ENCODE peak calls at places on chromosomes 4 and X, in seven cellular contexts. One of them, this sample, is unnamed.

GRCh38 chrX:71989768-71990167 is 79.1 kb downstream of the NHSL2 start:
- DNase-seq in left ventricle myocardium inferior: no peak
- DNase-seq in CD8-positive, alpha-beta T cell: no peak
- DNase-seq in mammary epithelial cell: peak
- DNase-seq in AG04450: no peak
- DNase-seq in esophagus squamous epithelium: no peak
- DNase-seq in cardiac muscle cell: peak
- DNase-seq in this sample: no peak

GRCh38 chr4:173436149-173436579 is 37.2 kb upstream of the SCRG1 start:
- DNase-seq in left ventricle myocardium inferior: no peak
- DNase-seq in CD8-positive, alpha-beta T cell: no peak
- DNase-seq in mammary epithelial cell: no peak
- DNase-seq in AG04450: no peak
- DNase-seq in esophagus squamous epithelium: no peak
- DNase-seq in cardiac muscle cell: peak
- DNase-seq in this sample: peak

GRCh38 chrX:14344172-14344940 is 185.0 kb upstream of the GLRA2 start:
- DNase-seq in left ventricle myocardium inferior: no peak
- DNase-seq in CD8-positive, alpha-beta T cell: no peak
- DNase-seq in mammary epithelial cell: peak
- DNase-seq in AG04450: no peak
- DNase-seq in esophagus squamous epithelium: no peak
- DNase-seq in cardiac muscle cell: no peak
- DNase-seq in this sample: no peak

GRCh38 chr4:106478152-106478551 is 109.6 kb upstream of the GIMD1 start:
- DNase-seq in left ventricle myocardium inferior: no peak
- DNase-seq in CD8-positive, alpha-beta T cell: no peak
- DNase-seq in mammary epithelial cell: no peak
- DNase-seq in AG04450: no peak
- DNase-seq in esophagus squamous epithelium: no peak
- DNase-seq in cardiac muscle cell: no peak
- DNase-seq in this sample: no peak

GRCh38 chrX:105297041-105297440 is 76.5 kb upstream of the TEX13A start:
- DNase-seq in left ventricle myocardium inferior: no peak
- DNase-seq in CD8-positive, alpha-beta T cell: no peak
- DNase-seq in mammary epithelial cell: peak
- DNase-seq in AG04450: no peak
- DNase-seq in esophagus squamous epithelium: no peak
- DNase-seq in cardiac muscle cell: no peak
- DNase-seq in this sample: no peak

GRCh38 chrX:103818844-103819243 is 13.2 kb downstream of the RAB9B start:
- DNase-seq in left ventricle myocardium inferior: no peak
- DNase-seq in CD8-positive, alpha-beta T cell: no peak
- DNase-seq in mammary epithelial cell: no peak
- DNase-seq in AG04450: no peak
- DNase-seq in esophagus squamous epithelium: no peak
- DNase-seq in cardiac muscle cell: peak
- DNase-seq in this sample: no peak

GRCh38 chrX:133171962-133172708 is 46.0 kb downstream of the TFDP3 start:
- DNase-seq in left ventricle myocardium inferior: no peak
- DNase-seq in CD8-positive, alpha-beta T cell: no peak
- DNase-seq in mammary epithelial cell: peak
- DNase-seq in AG04450: no peak
- DNase-seq in esophagus squamous epithelium: no peak
- DNase-seq in cardiac muscle cell: peak
- DNase-seq in this sample: no peak

GRCh38 chr4:112523764-112524505 is 8.0 kb upstream of the NEUROG2 start:
- DNase-seq in left ventricle myocardium inferior: peak
- DNase-seq in CD8-positive, alpha-beta T cell: peak
- DNase-seq in mammary epithelial cell: peak
- DNase-seq in AG04450: no peak
- DNase-seq in esophagus squamous epithelium: no peak
- DNase-seq in cardiac muscle cell: peak
- DNase-seq in this sample: peak

GRCh38 chr4:147138171-147138570 is 192.5 kb upstream of the TTC29 start:
- DNase-seq in left ventricle myocardium inferior: no peak
- DNase-seq in CD8-positive, alpha-beta T cell: no peak
- DNase-seq in mammary epithelial cell: no peak
- DNase-seq in AG04450: no peak
- DNase-seq in esophagus squamous epithelium: no peak
- DNase-seq in cardiac muscle cell: no peak
- DNase-seq in this sample: no peak

DNA sequence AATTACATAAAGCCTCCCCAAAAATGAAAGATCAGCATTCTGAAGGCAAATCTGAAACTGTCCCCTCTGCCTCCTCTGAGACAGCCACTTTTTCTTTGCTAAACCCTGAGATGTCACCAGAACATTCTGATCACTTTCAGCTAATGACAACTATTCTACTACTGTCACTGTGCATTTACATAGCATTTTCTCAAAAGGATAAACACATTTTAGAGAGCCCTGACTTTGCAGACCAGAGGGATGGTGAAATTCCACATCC is 72.1 kb downstream of the GATB start:
- DNase-seq in left ventricle myocardium inferior: no peak
- DNase-seq in CD8-positive, alpha-beta T cell: no peak
- DNase-seq in mammary epithelial cell: no peak
- DNase-seq in AG04450: no peak
- DNase-seq in esophagus squamous epithelium: no peak
- DNase-seq in cardiac muscle cell: no peak
- DNase-seq in this sample: no peak
- H3K27ac ChIP-seq in left ventricle myocardium inferior: peak
- H3K27ac ChIP-seq in CD8-positive, alpha-beta T cell: no peak
- H3K27ac ChIP-seq in mammary epithelial cell: no peak
- H3K27ac ChIP-seq in AG04450: no peak
- H3K27ac ChIP-seq in esophagus squamous epithelium: no peak
- H3K27ac ChIP-seq in cardiac muscle cell: peak
- H3K27ac ChIP-seq in this sample: peak

GRCh38 chr4:153005914-153006381 is 69.8 kb downstream of the FHDC1 start:
- DNase-seq in left ventricle myocardium inferior: no peak
- DNase-seq in CD8-positive, alpha-beta T cell: no peak
- DNase-seq in mammary epithelial cell: no peak
- DNase-seq in AG04450: no peak
- DNase-seq in esophagus squamous epithelium: no peak
- DNase-seq in cardiac muscle cell: no peak
- DNase-seq in this sample: no peak

GRCh38 chr4:153002110-153002509 is 66.0 kb downstream of the FHDC1 start:
- DNase-seq in left ventricle myocardium inferior: no peak
- DNase-seq in CD8-positive, alpha-beta T cell: no peak
- DNase-seq in mammary epithelial cell: no peak
- DNase-seq in AG04450: no peak
- DNase-seq in esophagus squamous epithelium: no peak
- DNase-seq in cardiac muscle cell: no peak
- DNase-seq in this sample: no peak

GRCh38 chr4:153000068-153000420 is 63.9 kb downstream of the FHDC1 start:
- DNase-seq in left ventricle myocardium inferior: no peak
- DNase-seq in CD8-positive, alpha-beta T cell: no peak
- DNase-seq in mammary epithelial cell: no peak
- DNase-seq in AG04450: no peak
- DNase-seq in esophagus squamous epithelium: no peak
- DNase-seq in cardiac muscle cell: no peak
- DNase-seq in this sample: no peak

GRCh38 chr4:153001626-153002025 is 65.5 kb downstream of the FHDC1 start:
- DNase-seq in left ventricle myocardium inferior: no peak
- DNase-seq in CD8-positive, alpha-beta T cell: no peak
- DNase-seq in mammary epithelial cell: no peak
- DNase-seq in AG04450: no peak
- DNase-seq in esophagus squamous epithelium: no peak
- DNase-seq in cardiac muscle cell: no peak
- DNase-seq in this sample: no peak

GRCh38 chr4:153004106-153004881 is 68.2 kb downstream of the FHDC1 start:
- DNase-seq in left ventricle myocardium inferior: no peak
- DNase-seq in CD8-positive, alpha-beta T cell: no peak
- DNase-seq in mammary epithelial cell: no peak
- DNase-seq in AG04450: no peak
- DNase-seq in esophagus squamous epithelium: no peak
- DNase-seq in cardiac muscle cell: no peak
- DNase-seq in this sample: no peak
- H3K4me3 ChIP-seq in left ventricle myocardium inferior: no peak
- H3K4me3 ChIP-seq in CD8-positive, alpha-beta T cell: no peak
- H3K4me3 ChIP-seq in mammary epithelial cell: no peak
- H3K4me3 ChIP-seq in AG04450: no peak
- H3K4me3 ChIP-seq in esophagus squamous epithelium: no peak
- H3K4me3 ChIP-seq in cardiac muscle cell: no peak
- H3K4me3 ChIP-seq in this sample: no peak

GRCh38 chrX:77639820-77640219 is 146.2 kb downstream of the ATRX start:
- DNase-seq in left ventricle myocardium inferior: no peak
- DNase-seq in CD8-positive, alpha-beta T cell: no peak
- DNase-seq in mammary epithelial cell: no peak
- DNase-seq in AG04450: no peak
- DNase-seq in esophagus squamous epithelium: no peak
- DNase-seq in cardiac muscle cell: no peak
- DNase-seq in this sample: no peak
- H3K27ac ChIP-seq in left ventricle myocardium inferior: no peak
- H3K27ac ChIP-seq in CD8-positive, alpha-beta T cell: no peak
- H3K27ac ChIP-seq in mammary epithelial cell: no peak
- H3K27ac ChIP-seq in AG04450: no peak
- H3K27ac ChIP-seq in esophagus squamous epithelium: no peak
- H3K27ac ChIP-seq in cardiac muscle cell: no peak
- H3K27ac ChIP-seq in this sample: no peak

DNA sequence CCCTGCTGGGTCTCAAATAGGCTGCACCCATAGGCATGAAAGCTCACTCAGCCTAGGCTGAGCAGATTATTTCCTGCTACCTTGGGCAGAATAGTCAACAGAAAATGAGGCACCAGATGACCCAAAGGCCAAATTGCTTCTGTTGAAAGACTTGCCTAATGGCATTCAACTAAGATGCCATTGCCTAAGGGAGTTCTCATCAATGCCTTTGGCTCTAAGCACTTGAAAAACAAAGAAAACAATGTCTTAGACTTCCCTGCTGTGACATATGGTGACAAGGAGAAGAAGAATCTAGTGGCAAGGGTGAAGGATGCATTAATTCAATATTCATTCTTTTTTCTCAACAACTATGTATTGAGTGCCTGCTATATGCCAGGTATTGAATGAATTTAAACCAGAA is 25.7 kb upstream of the PCDH19 start:
- DNase-seq in left ventricle myocardium inferior: no peak
- DNase-seq in CD8-positive, alpha-beta T cell: no peak
- DNase-seq in mammary epithelial cell: no peak
- DNase-seq in AG04450: no peak
- DNase-seq in esophagus squamous epithelium: no peak
- DNase-seq in cardiac muscle cell: no peak
- DNase-seq in this sample: peak
- H3K4me3 ChIP-seq in left ventricle myocardium inferior: no peak
- H3K4me3 ChIP-seq in CD8-positive, alpha-beta T cell: no peak
- H3K4me3 ChIP-seq in mammary epithelial cell: no peak
- H3K4me3 ChIP-seq in AG04450: no peak
- H3K4me3 ChIP-seq in esophagus squamous epithelium: no peak
- H3K4me3 ChIP-seq in cardiac muscle cell: no peak
- H3K4me3 ChIP-seq in this sample: no peak

GRCh38 chrX:154738013-154738738 is 12.7 kb downstream of the GAB3 start:
- DNase-seq in left ventricle myocardium inferior: peak
- DNase-seq in CD8-positive, alpha-beta T cell: peak
- DNase-seq in mammary epithelial cell: peak
- DNase-seq in AG04450: no peak
- DNase-seq in esophagus squamous epithelium: no peak
- DNase-seq in cardiac muscle cell: peak
- DNase-seq in this sample: peak
- H3K27ac ChIP-seq in left ventricle myocardium inferior: peak
- H3K27ac ChIP-seq in CD8-positive, alpha-beta T cell: no peak
- H3K27ac ChIP-seq in mammary epithelial cell: no peak
- H3K27ac ChIP-seq in AG04450: peak
- H3K27ac ChIP-seq in esophagus squamous epithelium: no peak
- H3K27ac ChIP-seq in cardiac muscle cell: no peak
- H3K27ac ChIP-seq in this sample: no peak

GRCh38 chrX:45024501-45024900 is 151.5 kb downstream of the KDM6A start:
- DNase-seq in left ventricle myocardium inferior: no peak
- DNase-seq in CD8-positive, alpha-beta T cell: no peak
- DNase-seq in mammary epithelial cell: no peak
- DNase-seq in AG04450: no peak
- DNase-seq in esophagus squamous epithelium: no peak
- DNase-seq in cardiac muscle cell: no peak
- DNase-seq in this sample: no peak

GRCh38 chrX:45017946-45018345 is 145.0 kb downstream of the KDM6A start:
- DNase-seq in left ventricle myocardium inferior: no peak
- DNase-seq in CD8-positive, alpha-beta T cell: no peak
- DNase-seq in mammary epithelial cell: no peak
- DNase-seq in AG04450: no peak
- DNase-seq in esophagus squamous epithelium: no peak
- DNase-seq in cardiac muscle cell: no peak
- DNase-seq in this sample: no peak

DNA sequence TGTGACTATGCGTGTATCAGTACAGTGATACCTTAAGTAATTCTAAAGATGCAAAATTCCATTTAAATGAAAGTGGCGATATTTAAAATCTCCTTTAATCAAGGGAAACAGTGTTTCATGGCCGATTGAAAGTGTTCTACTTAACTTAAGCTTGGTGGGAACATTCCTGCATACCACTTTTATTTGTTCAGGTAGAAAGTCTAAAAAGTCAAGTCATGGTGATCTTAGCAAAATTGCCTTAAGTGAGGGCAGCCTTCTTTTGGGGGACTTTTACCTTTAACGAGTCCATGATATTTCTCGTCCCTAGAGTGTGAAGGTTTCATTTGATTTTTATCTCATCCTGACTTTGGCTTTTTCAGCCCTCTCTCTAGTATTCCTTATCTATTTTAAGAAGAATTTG is 149.2 kb downstream of the KDM6A start:
- DNase-seq in left ventricle myocardium inferior: no peak
- DNase-seq in CD8-positive, alpha-beta T cell: no peak
- DNase-seq in mammary epithelial cell: no peak
- DNase-seq in AG04450: no peak
- DNase-seq in esophagus squamous epithelium: no peak
- DNase-seq in cardiac muscle cell: no peak
- DNase-seq in this sample: no peak
- H3K4me3 ChIP-seq in left ventricle myocardium inferior: no peak
- H3K4me3 ChIP-seq in CD8-positive, alpha-beta T cell: no peak
- H3K4me3 ChIP-seq in mammary epithelial cell: no peak
- H3K4me3 ChIP-seq in AG04450: no peak
- H3K4me3 ChIP-seq in esophagus squamous epithelium: no peak
- H3K4me3 ChIP-seq in cardiac muscle cell: no peak
- H3K4me3 ChIP-seq in this sample: no peak

DNA sequence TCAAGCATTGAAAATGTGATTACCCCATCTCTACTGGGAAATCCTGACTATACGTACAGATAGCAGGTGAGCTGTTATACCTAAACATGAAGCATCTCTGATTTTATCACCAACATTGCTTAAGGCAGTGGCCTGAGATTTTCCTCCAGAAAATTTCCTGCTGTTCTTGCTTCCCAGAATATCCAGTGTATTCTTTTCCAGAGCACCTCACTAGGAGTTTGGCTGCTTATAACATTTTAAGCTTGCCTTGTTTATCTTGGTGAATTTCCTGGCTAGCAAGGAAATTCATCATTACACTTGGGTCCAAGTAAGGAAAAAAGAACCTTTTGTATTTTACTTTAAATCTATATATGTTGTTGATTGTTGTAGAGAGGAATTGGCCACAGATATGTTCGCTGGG is 73.0 kb upstream of the CLCN4 start:
- DNase-seq in left ventricle myocardium inferior: no peak
- DNase-seq in CD8-positive, alpha-beta T cell: no peak
- DNase-seq in mammary epithelial cell: no peak
- DNase-seq in AG04450: no peak
- DNase-seq in esophagus squamous epithelium: no peak
- DNase-seq in cardiac muscle cell: no peak
- DNase-seq in this sample: no peak
- H3K27ac ChIP-seq in left ventricle myocardium inferior: peak
- H3K27ac ChIP-seq in CD8-positive, alpha-beta T cell: no peak
- H3K27ac ChIP-seq in mammary epithelial cell: no peak
- H3K27ac ChIP-seq in AG04450: no peak
- H3K27ac ChIP-seq in esophagus squamous epithelium: peak
- H3K27ac ChIP-seq in cardiac muscle cell: no peak
- H3K27ac ChIP-seq in this sample: no peak

This sample was measured in trophoblast cell.